ENCODE peak calls at places on chromosomes 16 and 17, in four cellular contexts. V, J, Q and X are unnamed samples.

GRCh38 chr17:14134456-14134855 is 65.2 kb downstream of the COX10 start:
- DNase-seq in V (no peak), J (no peak), Q (no peak), X (no peak)

GRCh38 chr17:39541652-39542051 is 66.1 kb downstream of the NEUROD2 start:
- DNase-seq in V (no peak), J (no peak), Q (no peak), X (no peak)

GRCh38 chr16:86823895-86824671 is 245.7 kb downstream of the FOXL1 start:
- DNase-seq in V (no peak), J (no peak), Q (peak), X (no peak)

GRCh38 chr16:87736003-87736382 is 29.8 kb downstream of the KLHDC4 start:
- DNase-seq in V (no peak), J (no peak), Q (no peak), X (no peak)

GRCh38 chr17:81398855-81399451 is 3.7 kb downstream of the BAHCC1 start:
- DNase-seq in V (no peak), J (no peak), Q (no peak), X (no peak)

GRCh38 chr16:88901718-88902337 is 35.4 kb upstream of the PABPN1L start:
- DNase-seq in V (no peak), J (no peak), Q (no peak), X (no peak)

GRCh38 chr17:77356690-77357201 is 216.0 kb downstream of the SEC14L1 start:
- DNase-seq in V (no peak), J (no peak), Q (no peak), X (peak)

GRCh38 chr16:87681990-87682570 is 79.8 kb downstream of the JPH3 start:
- DNase-seq in V (no peak), J (no peak), Q (peak), X (no peak)

GRCh38 chr17:63517825-63518534 is 5.2 kb upstream of the KCNH6 start:
- DNase-seq in V (no peak), J (no peak), Q (no peak), X (no peak)

GRCh38 chr17:27579304-27579703 is 51.7 kb upstream of the LGALS9 start:
- DNase-seq in V (no peak), J (no peak), Q (no peak), X (no peak)

GRCh38 chr17:79919164-79919585 is 79.9 kb upstream of the CBX4 start:
- DNase-seq in V (peak), J (no peak), Q (peak), X (peak)

GRCh38 chr17:28315846-28316705 is 2.9 kb upstream of the TMEM97 start:
- DNase-seq in V (no peak), J (no peak), Q (no peak), X (no peak)

GRCh38 chr16:87317766-87318121 is 552 bp upstream of the C16orf95 start:
- DNase-seq in V (peak), J (peak), Q (no peak), X (peak)

GRCh38 chr16:71929048-71929447 is 33.7 kb downstream of the IST1 start:
- DNase-seq in V (no peak), J (no peak), Q (peak), X (no peak)

GRCh38 chr16:72098936-72099335 is 5.3 kb downstream of the DHX38 start:
- DNase-seq in V (no peak), J (no peak), Q (no peak), X (no peak)

GRCh38 chr17:42252528-42253172 is 23.5 kb downstream of the STAT5B start:
- DNase-seq in V (no peak), J (no peak), Q (peak), X (no peak)

GRCh38 chr17:73397278-73397826 is 85.6 kb upstream of the CDC42EP4 start:
- DNase-seq in V (no peak), J (no peak), Q (no peak), X (no peak)